ENCODE peak calls at places on chromosomes 12 and 14, in four cellular contexts. V is aorta; P is foreskin fibroblast; F is CD4-positive, alpha-beta memory T cell. A is an unnamed sample.

GRCh38 chr12:14239935-14240872 is 125.3 kb upstream of the ATF7IP start:
- DNase-seq in V (no peak), P (no peak), F (no peak), A (no peak)

GRCh38 chr12:119328111-119328510 is 6.4 kb upstream of the CCDC60 start:
- DNase-seq in V (no peak), P (no peak), F (no peak), A (no peak)

GRCh38 chr12:122099856-122100255 is 21.3 kb downstream of the MLXIP start:
- DNase-seq in V (no peak), P (no peak), F (peak), A (no peak)

GRCh38 chr14:69037790-69038448 is 58.8 kb upstream of the ACTN1 start:
- DNase-seq in V (no peak), P (peak), F (no peak), A (no peak)

GRCh38 chr12:828726-829395 is 76.5 kb downstream of the WNK1 start:
- DNase-seq in V (no peak), P (no peak), F (no peak), A (no peak)

GRCh38 chr12:94565683-94566082 is 84.7 kb downstream of the TMCC3 start:
- DNase-seq in V (no peak), P (no peak), F (no peak), A (no peak)

GRCh38 chr12:108930155-108930554 is 50.3 kb downstream of the DAO start:
- DNase-seq in V (no peak), P (no peak), F (no peak), A (peak)

GRCh38 chr14:37816135-37816534 is 220.7 kb downstream of the TTC6 start:
- DNase-seq in V (no peak), P (no peak), F (no peak), A (no peak)

GRCh38 chr14:75372260-75372659 is 55.6 kb upstream of the JDP2 start:
- DNase-seq in V (no peak), P (no peak), F (no peak), A (no peak)

GRCh38 chr12:25975682-25976081 is 17.2 kb downstream of the RASSF8 start:
- DNase-seq in V (no peak), P (no peak), F (no peak), A (no peak)

GRCh38 chr12:127888948-127889347 is 378.0 kb upstream of the TMEM132C start:
- DNase-seq in V (no peak), P (no peak), F (no peak), A (no peak)

GRCh38 chr14:51419685-51420084 is 179.6 kb downstream of the TMX1 start:
- DNase-seq in V (no peak), P (no peak), F (peak), A (no peak)

GRCh38 chr12:53069621-53070410 is 9.4 kb downstream of the SPRYD3 start:
- DNase-seq in V (peak), P (no peak), F (no peak), A (no peak)

GRCh38 chr14:106831322-106831720 is 1304.9 kb downstream of the TMEM121 start:
- DNase-seq in V (no peak), P (no peak), F (peak), A (peak)

GRCh38 chr12:104372048-104372720 is 68.6 kb downstream of the EID3 start:
- DNase-seq in V (no peak), P (no peak), F (no peak), A (no peak)